ENCODE peak calls at places on chromosome 2, in six cellular contexts. I is H1, R is colonic mucosa, U is SK-N-SH, E is K562, S is MM.1S. L is an unnamed sample.
A peak's percentile ranks its signal among the peaks of the same experiment; 100 is the strongest.

GRCh38 chr2:86078801-86079545 is 26.7 kb downstream of the POLR1A start:
- DNase-seq in I (no peak), R (peak; percentile 35), U (peak; percentile 31), E (no peak), S (peak; percentile 82), L (no peak)

GRCh38 chr2:96245609-96246390 is 20.0 kb downstream of the TMEM127 start:
- DNase-seq in I (no peak), R (no peak), U (no peak), E (no peak), S (peak; percentile 61), L (peak; percentile 53)

GRCh38 chr2:108271691-108272253 is 16.9 kb upstream of the SULT1C2 start:
- DNase-seq in I (no peak), R (peak; percentile 32), U (no peak), E (peak; percentile 27), S (no peak), L (no peak)

GRCh38 chr2:46062637-46063412 is 234.4 kb upstream of the EPAS1 start:
- DNase-seq in I (peak; percentile 87), R (peak; percentile 81), U (peak; percentile 82), E (peak; percentile 77), S (peak; percentile 68), L (no peak)

GRCh38 chr2:187991389-187991788 is 300.3 kb upstream of the GULP1 start:
- DNase-seq in I (no peak), R (no peak), U (peak; percentile 14), E (no peak), S (no peak), L (no peak)

GRCh38 chr2:24749069-24749691 is 44.0 kb downstream of the PTRHD1 start:
- DNase-seq in I (no peak), R (no peak), U (no peak), E (no peak), S (no peak), L (no peak)

GRCh38 chr2:211503856-211504255 is 947.5 kb downstream of the CPS1 start:
- DNase-seq in I (no peak), R (no peak), U (no peak), E (no peak), S (no peak), L (no peak)

GRCh38 chr2:74425523-74425922 is 4.0 kb downstream of the WDR54 start:
- DNase-seq in I (no peak), R (no peak), U (peak; percentile 8), E (no peak), S (no peak), L (no peak)

GRCh38 chr2:1341409-1342120 is 71.7 kb upstream of the TPO start:
- DNase-seq in I (no peak), R (no peak), U (no peak), E (no peak), S (no peak), L (no peak)

GRCh38 chr2:215727507-215728503 is 285.5 kb downstream of the MREG start:
- DNase-seq in I (no peak), R (no peak), U (no peak), E (no peak), S (no peak), L (no peak)

GRCh38 chr2:215731108-215731507 is 282.2 kb downstream of the MREG start:
- DNase-seq in I (no peak), R (no peak), U (no peak), E (no peak), S (no peak), L (no peak)

GRCh38 chr2:215726070-215726469 is 287.3 kb downstream of the MREG start:
- DNase-seq in I (no peak), R (no peak), U (no peak), E (no peak), S (no peak), L (no peak)

GRCh38 chr2:215728504-215729065 is 284.8 kb downstream of the MREG start:
- DNase-seq in I (no peak), R (no peak), U (no peak), E (no peak), S (no peak), L (no peak)

GRCh38 chr2:215729985-215730620 is 283.2 kb downstream of the MREG start:
- DNase-seq in I (no peak), R (no peak), U (no peak), E (no peak), S (no peak), L (no peak)
- H3K9ac ChIP-seq in I (no peak overlapping the region), R (no peak overlapping the region), U (no peak overlapping the region), E (no peak overlapping the region), S (no peak overlapping the region), L (no peak overlapping the region)

DNA sequence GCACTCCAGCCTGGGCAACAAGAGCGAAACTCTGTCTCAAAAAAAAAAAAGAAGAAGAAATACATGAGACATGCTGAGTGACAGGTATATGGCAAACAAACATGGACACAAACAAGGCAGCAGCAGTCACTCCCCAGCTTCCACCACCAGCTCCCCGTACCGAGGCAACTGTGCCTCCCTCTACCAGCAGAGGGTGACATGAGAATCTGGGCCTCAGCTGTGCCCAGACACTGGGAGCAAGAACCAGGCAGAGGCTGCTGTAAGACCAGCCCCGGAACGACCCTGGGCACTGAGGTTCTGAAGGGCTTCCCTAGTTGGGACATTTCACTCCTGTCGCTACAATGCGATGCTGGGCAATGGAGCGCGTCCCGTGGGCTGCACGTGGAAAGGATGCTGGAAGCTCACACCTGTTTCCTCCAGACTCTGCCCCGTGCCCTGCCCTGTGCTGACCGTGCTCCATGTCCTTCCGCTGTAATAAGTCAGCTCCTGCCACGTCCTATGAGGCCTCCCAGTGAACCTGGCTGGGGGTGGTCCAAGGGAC is 37.1 kb downstream of the BOK start:
- DNase-seq in I (no peak), R (no peak), U (no peak), E (no peak), S (no peak), L (no peak)
- TF ChIP-seq CTCF in I (peak; percentile 72), R (no peak), U (no peak), E (no peak), S (no peak), L (no peak)

GRCh38 chr2:194424683-194425209 is 1232.3 kb upstream of the SLC39A10 start:
- DNase-seq in I (no peak), R (no peak), U (no peak), E (no peak), S (no peak), L (no peak)
- H3K9ac ChIP-seq in I (no peak overlapping the region), R (no peak overlapping the region), U (no peak overlapping the region), E (no peak overlapping the region), S (no peak overlapping the region), L (no peak overlapping the region)

DNA sequence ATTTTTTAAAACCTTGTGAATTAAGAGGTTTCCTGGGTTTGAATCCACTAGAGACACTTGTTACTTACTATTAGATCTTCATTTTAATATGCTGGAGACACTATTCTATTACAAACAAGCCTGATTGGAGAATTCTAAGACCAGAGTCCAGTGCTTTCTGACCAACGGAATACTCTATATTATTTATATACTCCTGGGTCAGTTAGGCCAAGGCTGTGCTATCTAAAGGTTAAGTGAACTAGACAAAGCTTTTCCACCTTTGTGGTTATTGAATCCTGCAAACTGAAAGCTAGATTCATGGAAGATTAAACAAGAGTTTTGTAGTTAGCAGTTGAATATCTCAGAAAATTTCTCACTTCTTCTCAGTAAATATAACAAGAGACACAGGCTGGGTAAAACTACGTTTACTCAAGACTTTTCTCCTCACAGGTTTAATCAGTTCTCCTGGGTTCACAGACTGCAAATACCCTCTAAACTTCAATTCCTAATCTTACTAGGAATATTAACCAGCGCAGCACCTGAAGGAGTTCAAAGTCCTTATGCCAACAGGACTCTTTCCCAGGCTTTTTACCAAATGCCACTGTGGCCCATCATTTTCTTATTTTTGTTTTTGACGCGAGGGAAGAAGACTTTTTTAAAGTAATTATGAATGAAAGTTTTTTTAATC is 66.4 kb downstream of the COL4A4 start:
- DNase-seq in I (no peak), R (no peak), U (no peak), E (no peak), S (no peak), L (no peak)
- TF ChIP-seq CTCF in I (no peak), R (no peak), U (no peak), E (no peak), S (no peak), L (no peak)

GRCh38 chr2:9144047-9144446 is 62.6 kb upstream of the ASAP2 start:
- DNase-seq in I (no peak), R (no peak), U (no peak), E (no peak), S (no peak), L (peak; percentile 15)

GRCh38 chr2:9144617-9145016 is 62.0 kb upstream of the ASAP2 start:
- DNase-seq in I (no peak), R (no peak), U (no peak), E (no peak), S (no peak), L (no peak)

GRCh38 chr2:9146656-9147055 is 60.0 kb upstream of the ASAP2 start:
- DNase-seq in I (no peak), R (no peak), U (no peak), E (no peak), S (no peak), L (peak; percentile 15)

GRCh38 chr2:9145752-9146430 is 60.7 kb upstream of the ASAP2 start:
- DNase-seq in I (peak; percentile 59), R (no peak), U (no peak), E (no peak), S (no peak), L (peak; percentile 74)

GRCh38 chr2:9145109-9145751 is 61.4 kb upstream of the ASAP2 start:
- DNase-seq in I (no peak), R (no peak), U (no peak), E (no peak), S (no peak), L (peak; percentile 49)
- H3K9ac ChIP-seq in I (no peak overlapping the region), R (no peak overlapping the region), U (no peak overlapping the region), E (no peak overlapping the region), S (no peak overlapping the region), L (no peak overlapping the region)

DNA sequence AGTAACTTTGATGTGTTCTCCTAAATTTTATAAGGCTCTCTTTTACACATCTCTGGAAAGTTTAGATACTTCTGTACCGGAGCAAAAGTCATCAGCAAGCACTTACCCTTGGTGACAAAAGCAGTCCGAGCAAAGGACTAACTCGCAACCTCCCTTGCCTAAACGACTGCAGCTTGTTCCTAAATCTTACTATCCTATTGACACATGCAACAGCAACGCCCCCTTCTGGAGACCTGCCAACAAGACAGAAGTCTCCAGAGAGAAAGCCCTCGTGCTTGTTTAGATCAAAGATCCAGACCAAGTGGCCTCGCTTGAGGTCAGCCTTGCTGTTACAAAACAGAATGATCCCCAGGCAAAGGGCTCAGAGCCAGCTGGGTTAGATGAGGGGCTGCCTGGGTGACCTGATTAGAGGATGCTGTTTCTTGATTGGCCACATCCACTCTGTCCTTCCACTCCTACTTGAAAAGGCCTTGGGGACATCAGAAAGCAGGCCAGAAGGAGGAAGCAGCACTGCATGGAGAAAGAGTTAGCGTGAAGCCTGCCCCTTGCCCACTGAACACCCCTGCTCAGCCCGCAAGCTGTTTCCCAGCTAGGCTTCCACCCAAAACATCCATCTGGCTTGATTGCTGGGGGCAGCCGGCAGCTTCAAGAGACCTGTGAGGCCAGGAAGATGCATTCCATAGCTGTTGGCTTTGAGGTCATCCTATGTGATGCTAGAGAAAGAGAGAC is 94.3 kb downstream of the HNRNPLL start:
- DNase-seq in I (peak; percentile 89), R (peak; percentile 92), U (peak; percentile 74), E (peak; percentile 79), S (peak; percentile 87), L (peak; percentile 93)
- TF ChIP-seq CTCF in I (peak; percentile 91), R (peak; percentile 60), U (peak; percentile 67), E (peak; percentile 78), S (peak; percentile 84), L (peak; percentile 57)

GRCh38 chr2:217837530-217837929 is 165.3 kb downstream of the TNS1 start:
- DNase-seq in I (no peak), R (no peak), U (no peak), E (no peak), S (no peak), L (peak; percentile 37)
- H3K9ac ChIP-seq in I (no peak overlapping the region), R (no peak overlapping the region), U (no peak overlapping the region), E (peak overlapping the region; percentile 71), S (no peak overlapping the region), L (no peak overlapping the region)

L was measured in kidney.